ENCODE peak calls at places on chromosomes 7 and 10, in nine cellular contexts. One of them, this sample, is unnamed.

GRCh38 chr7:25187932-25188331 is 40.4 kb downstream of the NPVF start:
- DNase-seq in GM10248: no peak
- DNase-seq in fibroblast of lung: no peak
- DNase-seq in left lung: no peak
- DNase-seq in endodermal cell: peak; percentile 64
- DNase-seq in Calu3: no peak
- DNase-seq in OCI-LY7: peak; percentile 11
- DNase-seq in PC-9: no peak
- DNase-seq in lower lobe of right lung: no peak
- DNase-seq in this sample: no peak

GRCh38 chr7:157228864-157229422 is 90.2 kb downstream of the UBE3C start:
- DNase-seq in fibroblast of lung: peak; percentile 9
- DNase-seq in OCI-LY7: peak; percentile 37
- DNase-seq in lower lobe of right lung: no peak
- DNase-seq in GM10248: no peak
- DNase-seq in endodermal cell: peak; percentile 82
- DNase-seq in Calu3: peak; percentile 29
- DNase-seq in PC-9: no peak
- DNase-seq in left lung: no peak
- DNase-seq in this sample: no peak

GRCh38 chr7:47786557-47787248 is 161.6 kb downstream of the PKD1L1 start:
- DNase-seq in lower lobe of right lung: no peak
- DNase-seq in left lung: peak; percentile 76
- DNase-seq in OCI-LY7: no peak
- DNase-seq in endodermal cell: peak; percentile 85
- DNase-seq in fibroblast of lung: peak; percentile 100
- DNase-seq in GM10248: no peak
- DNase-seq in PC-9: peak; percentile 100
- DNase-seq in Calu3: peak; percentile 99
- DNase-seq in this sample: peak; percentile 91

GRCh38 chr7:131011976-131012375 is 278.0 kb upstream of the KLF14 start:
- DNase-seq in endodermal cell: peak; percentile 6
- DNase-seq in PC-9: peak; percentile 80
- DNase-seq in GM10248: no peak
- DNase-seq in left lung: no peak
- DNase-seq in fibroblast of lung: peak; percentile 84
- DNase-seq in Calu3: no peak
- DNase-seq in lower lobe of right lung: no peak
- DNase-seq in OCI-LY7: no peak
- DNase-seq in this sample: no peak

GRCh38 chr10:121310151-121310711 is 288.0 kb downstream of the FGFR2 start:
- DNase-seq in left lung: no peak
- DNase-seq in GM10248: no peak
- DNase-seq in OCI-LY7: no peak
- DNase-seq in Calu3: no peak
- DNase-seq in fibroblast of lung: peak; percentile 32
- DNase-seq in PC-9: no peak
- DNase-seq in endodermal cell: peak; percentile 68
- DNase-seq in lower lobe of right lung: no peak
- DNase-seq in this sample: no peak

GRCh38 chr10:50561816-50562215 is 61.9 kb downstream of the SGMS1 start:
- DNase-seq in OCI-LY7: peak; percentile 54
- DNase-seq in PC-9: peak; percentile 55
- DNase-seq in lower lobe of right lung: no peak
- DNase-seq in left lung: no peak
- DNase-seq in fibroblast of lung: no peak
- DNase-seq in GM10248: peak; percentile 35
- DNase-seq in endodermal cell: peak; percentile 55
- DNase-seq in Calu3: no peak
- DNase-seq in this sample: no peak

GRCh38 chr10:125707852-125708468 is 11.5 kb upstream of the EDRF1 start:
- DNase-seq in lower lobe of right lung: no peak
- DNase-seq in PC-9: peak; percentile 53
- DNase-seq in OCI-LY7: no peak
- DNase-seq in left lung: no peak
- DNase-seq in GM10248: no peak
- DNase-seq in Calu3: no peak
- DNase-seq in fibroblast of lung: peak; percentile 37
- DNase-seq in endodermal cell: peak; percentile 5
- DNase-seq in this sample: no peak

GRCh38 chr7:53521638-53522184 is 486.3 kb downstream of the POM121L12 start:
- DNase-seq in GM10248: no peak
- DNase-seq in Calu3: no peak
- DNase-seq in endodermal cell: no peak
- DNase-seq in PC-9: no peak
- DNase-seq in lower lobe of right lung: no peak
- DNase-seq in left lung: no peak
- DNase-seq in OCI-LY7: no peak
- DNase-seq in fibroblast of lung: no peak
- DNase-seq in this sample: no peak

GRCh38 chr7:99693427-99694200 is 13.8 kb upstream of the CYP3A5 start:
- DNase-seq in fibroblast of lung: no peak
- DNase-seq in OCI-LY7: no peak
- DNase-seq in Calu3: peak; percentile 45
- DNase-seq in PC-9: peak; percentile 76
- DNase-seq in endodermal cell: peak; percentile 91
- DNase-seq in lower lobe of right lung: peak; percentile 59
- DNase-seq in left lung: peak; percentile 43
- DNase-seq in GM10248: no peak
- DNase-seq in this sample: no peak

GRCh38 chr7:35185908-35186731 is 67.8 kb downstream of the TBX20 start:
- DNase-seq in fibroblast of lung: peak; percentile 79
- DNase-seq in GM10248: no peak
- DNase-seq in Calu3: peak; percentile 68
- DNase-seq in lower lobe of right lung: no peak
- DNase-seq in PC-9: no peak
- DNase-seq in left lung: peak; percentile 72
- DNase-seq in endodermal cell: peak; percentile 87
- DNase-seq in OCI-LY7: no peak
- DNase-seq in this sample: no peak

GRCh38 chr7:69791739-69792138 is 193.5 kb downstream of the AUTS2 start:
- DNase-seq in fibroblast of lung: no peak
- DNase-seq in PC-9: no peak
- DNase-seq in GM10248: no peak
- DNase-seq in left lung: no peak
- DNase-seq in OCI-LY7: no peak
- DNase-seq in Calu3: no peak
- DNase-seq in endodermal cell: peak; percentile 56
- DNase-seq in lower lobe of right lung: no peak
- DNase-seq in this sample: no peak

GRCh38 chr7:73703985-73704639 is 15.4 kb downstream of the STX1A start:
- DNase-seq in GM10248: peak; percentile 71
- DNase-seq in left lung: no peak
- DNase-seq in PC-9: peak; percentile 15
- DNase-seq in endodermal cell: peak; percentile 96
- DNase-seq in lower lobe of right lung: peak; percentile 65
- DNase-seq in OCI-LY7: peak; percentile 19
- DNase-seq in fibroblast of lung: no peak
- DNase-seq in Calu3: no peak
- DNase-seq in this sample: no peak

GRCh38 chr7:106405697-106406141 is 120.9 kb upstream of the NAMPT start:
- DNase-seq in OCI-LY7: no peak
- DNase-seq in PC-9: no peak
- DNase-seq in left lung: no peak
- DNase-seq in lower lobe of right lung: no peak
- DNase-seq in fibroblast of lung: no peak
- DNase-seq in endodermal cell: no peak
- DNase-seq in Calu3: no peak
- DNase-seq in GM10248: no peak
- DNase-seq in this sample: no peak

GRCh38 chr10:33070101-33070500 is 112.1 kb upstream of the ITGB1 start:
- DNase-seq in left lung: no peak
- DNase-seq in PC-9: no peak
- DNase-seq in lower lobe of right lung: no peak
- DNase-seq in Calu3: no peak
- DNase-seq in GM10248: no peak
- DNase-seq in OCI-LY7: no peak
- DNase-seq in fibroblast of lung: no peak
- DNase-seq in endodermal cell: no peak
- DNase-seq in this sample: no peak

GRCh38 chr10:129967579-129968019 is 3.5 kb upstream of the EBF3 start:
- DNase-seq in lower lobe of right lung: peak; percentile 36
- DNase-seq in PC-9: no peak
- DNase-seq in endodermal cell: no peak
- DNase-seq in left lung: no peak
- DNase-seq in fibroblast of lung: no peak
- DNase-seq in GM10248: no peak
- DNase-seq in OCI-LY7: no peak
- DNase-seq in Calu3: no peak
- DNase-seq in this sample: no peak

GRCh38 chr7:15326044-15326644 is 235.7 kb downstream of the AGMO start:
- DNase-seq in left lung: no peak
- DNase-seq in Calu3: no peak
- DNase-seq in OCI-LY7: peak; percentile 1
- DNase-seq in PC-9: no peak
- DNase-seq in fibroblast of lung: peak; percentile 8
- DNase-seq in endodermal cell: no peak
- DNase-seq in GM10248: peak; percentile 2
- DNase-seq in lower lobe of right lung: no peak
- DNase-seq in this sample: no peak

GRCh38 chr10:131674130-131674529 is 226.7 kb upstream of the PPP2R2D start:
- DNase-seq in endodermal cell: no peak
- DNase-seq in lower lobe of right lung: no peak
- DNase-seq in GM10248: no peak
- DNase-seq in left lung: peak; percentile 48
- DNase-seq in PC-9: no peak
- DNase-seq in fibroblast of lung: no peak
- DNase-seq in OCI-LY7: no peak
- DNase-seq in Calu3: no peak
- DNase-seq in this sample: no peak

GRCh38 chr7:4681922-4682620 is at the start of gene FOXK1:
- DNase-seq in OCI-LY7: peak; percentile 86
- DNase-seq in Calu3: peak; percentile 93
- DNase-seq in endodermal cell: peak; percentile 82
- DNase-seq in PC-9: no peak
- DNase-seq in fibroblast of lung: peak; percentile 65
- DNase-seq in left lung: peak; percentile 93
- DNase-seq in GM10248: peak; percentile 91
- DNase-seq in lower lobe of right lung: peak; percentile 85
- DNase-seq in this sample: peak; percentile 94

GRCh38 chr7:4682621-4683042 is 537 bp downstream of the FOXK1 start:
- DNase-seq in left lung: peak; percentile 92
- DNase-seq in OCI-LY7: peak; percentile 51
- DNase-seq in fibroblast of lung: peak; percentile 60
- DNase-seq in lower lobe of right lung: peak; percentile 82
- DNase-seq in endodermal cell: peak; percentile 79
- DNase-seq in PC-9: no peak
- DNase-seq in GM10248: peak; percentile 50
- DNase-seq in Calu3: peak; percentile 62
- DNase-seq in this sample: no peak

GRCh38 chr7:4683043-4683883 is 1.2 kb downstream of the FOXK1 start:
- DNase-seq in lower lobe of right lung: peak; percentile 54
- DNase-seq in GM10248: no peak
- DNase-seq in Calu3: peak; percentile 16
- DNase-seq in PC-9: no peak
- DNase-seq in endodermal cell: no peak
- DNase-seq in OCI-LY7: no peak
- DNase-seq in fibroblast of lung: no peak
- DNase-seq in left lung: peak; percentile 81
- DNase-seq in this sample: no peak

GRCh38 chr7:4684826-4685225 is 2.7 kb downstream of the FOXK1 start:
- DNase-seq in fibroblast of lung: no peak
- DNase-seq in PC-9: no peak
- DNase-seq in GM10248: no peak
- DNase-seq in endodermal cell: no peak
- DNase-seq in Calu3: no peak
- DNase-seq in left lung: peak; percentile 58
- DNase-seq in OCI-LY7: no peak
- DNase-seq in lower lobe of right lung: no peak
- DNase-seq in this sample: no peak

DNA sequence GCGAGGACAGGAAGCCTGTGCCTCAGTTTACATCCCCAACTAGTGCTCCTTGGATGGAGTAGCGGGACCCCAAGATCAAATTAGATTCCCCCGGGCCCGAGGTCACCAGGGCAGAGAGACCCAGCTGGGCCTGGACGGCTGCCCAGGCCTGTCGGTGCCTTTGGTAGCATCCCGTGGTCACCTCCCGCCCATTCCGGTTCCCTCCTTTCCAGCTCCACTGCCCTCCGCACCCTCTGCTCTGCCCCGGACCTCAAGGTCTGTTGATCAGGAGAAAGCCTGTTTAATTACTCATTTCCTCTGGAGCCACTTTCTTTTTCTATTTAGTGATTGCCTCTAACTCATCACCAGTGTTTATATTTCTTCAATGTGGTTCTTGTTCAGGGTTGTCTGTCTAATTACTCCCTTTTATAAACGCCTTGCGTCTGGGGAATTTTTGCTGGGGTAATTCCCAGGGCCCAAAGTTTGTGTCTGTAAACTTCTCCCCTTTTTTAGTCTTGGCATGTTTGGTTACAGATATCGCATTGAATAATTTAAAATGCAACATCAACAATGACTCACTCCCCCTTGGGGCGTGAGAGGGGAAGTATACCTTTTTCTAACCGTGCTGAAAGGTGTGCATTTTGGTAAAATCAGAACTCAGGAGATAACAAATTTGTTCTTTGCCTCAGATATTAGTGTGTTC is 1.9 kb downstream of the FOXK1 start:
- DNase-seq in PC-9: peak; percentile 77
- DNase-seq in left lung: peak; percentile 81
- DNase-seq in endodermal cell: peak; percentile 63
- DNase-seq in GM10248: peak; percentile 48
- DNase-seq in Calu3: peak; percentile 60
- DNase-seq in OCI-LY7: peak; percentile 33
- DNase-seq in lower lobe of right lung: peak; percentile 72
- DNase-seq in fibroblast of lung: peak; percentile 72
- DNase-seq in this sample: no peak
- TF ChIP-seq CTCF in PC-9: peak; percentile 49
- TF ChIP-seq CTCF in left lung: no peak
- TF ChIP-seq CTCF in endodermal cell: peak; percentile 58
- TF ChIP-seq CTCF in GM10248: peak; percentile 33
- TF ChIP-seq CTCF in Calu3: no peak
- TF ChIP-seq CTCF in OCI-LY7: peak; percentile 67
- TF ChIP-seq CTCF in lower lobe of right lung: no peak
- TF ChIP-seq CTCF in fibroblast of lung: peak; percentile 13
- TF ChIP-seq CTCF in this sample: no peak

GRCh38 chr7:44797329-44798258 is 1.1 kb downstream of the PPIA start:
- DNase-seq in endodermal cell: peak; percentile 87
- DNase-seq in left lung: peak; percentile 96
- DNase-seq in PC-9: peak; percentile 87
- DNase-seq in fibroblast of lung: peak; percentile 86
- DNase-seq in GM10248: peak; percentile 79
- DNase-seq in lower lobe of right lung: peak; percentile 92
- DNase-seq in OCI-LY7: peak; percentile 88
- DNase-seq in Calu3: peak; percentile 95
- DNase-seq in this sample: peak; percentile 91
- TF ChIP-seq CTCF in endodermal cell: peak; percentile 69
- TF ChIP-seq CTCF in left lung: peak; percentile 42
- TF ChIP-seq CTCF in PC-9: peak; percentile 79
- TF ChIP-seq CTCF in fibroblast of lung: peak; percentile 39
- TF ChIP-seq CTCF in GM10248: peak; percentile 59
- TF ChIP-seq CTCF in lower lobe of right lung: peak; percentile 57
- TF ChIP-seq CTCF in OCI-LY7: peak; percentile 86
- TF ChIP-seq CTCF in Calu3: peak; percentile 70
- TF ChIP-seq CTCF in this sample: peak; percentile 56

GRCh38 chr10:66844176-66844947 is 81.5 kb upstream of the LRRTM3 start:
- DNase-seq in left lung: no peak
- DNase-seq in OCI-LY7: no peak
- DNase-seq in PC-9: no peak
- DNase-seq in endodermal cell: no peak
- DNase-seq in lower lobe of right lung: no peak
- DNase-seq in Calu3: no peak
- DNase-seq in fibroblast of lung: no peak
- DNase-seq in GM10248: no peak
- DNase-seq in this sample: no peak
- TF ChIP-seq CTCF in left lung: no peak
- TF ChIP-seq CTCF in OCI-LY7: no peak
- TF ChIP-seq CTCF in PC-9: no peak
- TF ChIP-seq CTCF in endodermal cell: peak; percentile 30
- TF ChIP-seq CTCF in lower lobe of right lung: no peak
- TF ChIP-seq CTCF in Calu3: no peak
- TF ChIP-seq CTCF in fibroblast of lung: no peak
- TF ChIP-seq CTCF in GM10248: no peak
- TF ChIP-seq CTCF in this sample: peak; percentile 55

GRCh38 chr10:79463578-79464496 is 18.4 kb upstream of the ZCCHC24 start:
- DNase-seq in OCI-LY7: no peak
- DNase-seq in lower lobe of right lung: no peak
- DNase-seq in left lung: no peak
- DNase-seq in endodermal cell: no peak
- DNase-seq in GM10248: no peak
- DNase-seq in PC-9: no peak
- DNase-seq in Calu3: no peak
- DNase-seq in fibroblast of lung: no peak
- DNase-seq in this sample: no peak
- TF ChIP-seq CTCF in OCI-LY7: no peak
- TF ChIP-seq CTCF in lower lobe of right lung: no peak
- TF ChIP-seq CTCF in left lung: no peak
- TF ChIP-seq CTCF in endodermal cell: no peak
- TF ChIP-seq CTCF in GM10248: no peak
- TF ChIP-seq CTCF in PC-9: no peak
- TF ChIP-seq CTCF in Calu3: no peak
- TF ChIP-seq CTCF in fibroblast of lung: no peak
- TF ChIP-seq CTCF in this sample: no peak